ENCODE peak calls at places on chromosomes 6 and 20, in seven cellular contexts. V, E, N, Y, L, U and X are unnamed samples.

GRCh38 chr6:26657268-26657667 is 2.3 kb downstream of the ZNF322 start:
- DNase-seq in U (no peak), V (no peak), N (no peak), E (no peak), Y (no peak), L (no peak), X (no peak)

GRCh38 chr20:1897965-1898464 is 2.8 kb downstream of the SIRPA start:
- DNase-seq in Y (no peak), N (peak), V (no peak), L (no peak), E (no peak), U (no peak), X (peak)

GRCh38 chr20:14845199-14846160 is 508.1 kb upstream of the FLRT3 start:
- DNase-seq in L (no peak), U (peak), N (peak), Y (no peak), E (no peak), V (no peak), X (no peak)

GRCh38 chr20:3786126-3786484 is 435 bp downstream of the CENPB start:
- DNase-seq in E (peak), L (peak), U (peak), N (peak), V (peak), Y (no peak), X (no peak)

GRCh38 chr6:110590821-110591351 is 114.5 kb upstream of the SLC22A16 start:
- DNase-seq in Y (no peak), E (no peak), L (no peak), V (no peak), N (peak), U (no peak), X (no peak)

GRCh38 chr6:167420858-167421766 is 96.2 kb downstream of the TTLL2 start:
- DNase-seq in Y (no peak), V (no peak), N (no peak), U (no peak), E (no peak), L (peak), X (no peak)

GRCh38 chr6:25122622-25123237 is 156.4 kb upstream of the CARMIL1 start:
- DNase-seq in V (no peak), N (no peak), E (no peak), L (no peak), U (peak), Y (no peak), X (no peak)

GRCh38 chr20:41133709-41134361 is 3.5 kb upstream of the PLCG1 start:
- DNase-seq in L (no peak), V (no peak), N (no peak), Y (no peak), U (no peak), E (no peak), X (no peak)

GRCh38 chr6:88705601-88706000 is 257.8 kb downstream of the RNGTT start:
- DNase-seq in E (no peak), U (no peak), Y (no peak), N (no peak), V (no peak), L (no peak), X (peak)

GRCh38 chr6:27908017-27908416 is 4.2 kb downstream of the OR2B2 start:
- DNase-seq in U (no peak), N (no peak), E (no peak), Y (no peak), L (no peak), V (no peak), X (no peak)

GRCh38 chr6:27752038-27752885 is 159.9 kb downstream of the OR2B2 start:
- DNase-seq in V (peak), L (peak), Y (peak), N (peak), E (peak), U (peak), X (peak)

GRCh38 chr6:161242779-161243693 is 30.8 kb downstream of the AGPAT4 start:
- DNase-seq in E (peak), N (peak), L (no peak), Y (no peak), V (peak), U (no peak), X (no peak)

GRCh38 chr20:16394784-16395183 is 178.5 kb downstream of the KIF16B start:
- DNase-seq in L (no peak), U (no peak), V (no peak), E (no peak), N (no peak), Y (no peak), X (no peak)

GRCh38 chr6:5684320-5684719 is 322.4 kb downstream of the NRN1 start:
- DNase-seq in E (no peak), U (peak), N (peak), V (no peak), L (no peak), Y (no peak), X (no peak)

GRCh38 chr6:146894624-146895023 is 295.9 kb downstream of the ADGB start:
- DNase-seq in E (no peak), Y (no peak), U (no peak), V (no peak), L (no peak), N (no peak), X (no peak)

GRCh38 chr6:169291639-169292339 is 38.1 kb upstream of the THBS2 start:
- DNase-seq in N (peak), U (no peak), E (no peak), Y (no peak), V (no peak), L (no peak), X (no peak)

GRCh38 chr20:17966432-17967312 is 1.9 kb downstream of the SNX5 start:
- DNase-seq in U (peak), Y (no peak), L (peak), V (peak), N (peak), E (no peak), X (peak)

GRCh38 chr20:48899881-48900280 is 21.6 kb upstream of the ARFGEF2 start:
- DNase-seq in Y (no peak), N (no peak), E (no peak), V (no peak), L (no peak), U (no peak), X (no peak)

GRCh38 chr6:40947876-40948514 is 91.0 kb downstream of the UNC5CL start:
- DNase-seq in E (no peak), Y (no peak), U (peak), N (peak), V (peak), L (no peak), X (no peak)

GRCh38 chr6:104955927-104956662 is 812 bp upstream of the LIN28B start:
- DNase-seq in Y (no peak), L (peak), V (peak), U (no peak), E (peak), N (no peak), X (no peak)

GRCh38 chr6:114537977-114538376 is 195.2 kb upstream of the HS3ST5 start:
- DNase-seq in L (no peak), N (no peak), V (no peak), Y (no peak), E (no peak), U (no peak), X (no peak)

GRCh38 chr6:114541794-114542193 is 199.0 kb upstream of the HS3ST5 start:
- DNase-seq in Y (no peak), N (no peak), U (no peak), L (no peak), V (no peak), E (no peak), X (no peak)

DNA sequence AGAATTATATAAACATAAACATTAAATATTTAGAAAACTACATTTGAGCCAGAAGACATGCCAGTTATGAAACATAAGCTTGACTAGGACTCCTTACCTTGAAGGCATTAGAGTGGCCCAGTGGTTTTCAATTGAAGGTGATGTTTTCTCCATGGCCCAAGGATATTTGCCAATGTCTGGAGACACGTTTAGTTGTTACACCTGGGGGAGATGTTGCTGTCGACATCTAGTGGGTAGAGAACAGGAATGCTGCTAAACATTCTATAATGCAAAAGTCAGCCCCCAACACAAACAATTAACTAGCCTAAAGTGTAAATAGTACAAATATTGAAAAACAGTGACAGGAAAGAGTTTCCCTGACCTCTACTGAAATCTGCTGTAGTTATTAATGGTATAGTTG is 200.9 kb upstream of the HS3ST5 start:
- DNase-seq in V (peak), U (peak), L (no peak), Y (no peak), E (no peak), N (no peak), X (no peak)
- H3K27ac ChIP-seq in V (no peak), U (no peak), L (no peak), Y (no peak), E (no peak), N (no peak), X (no peak)

GRCh38 chr20:9215539-9215938 is 146.7 kb downstream of the PLCB4 start:
- DNase-seq in U (peak), V (peak), L (peak), N (peak), E (peak), Y (peak), X (no peak)

GRCh38 chr20:9218412-9219001 is 149.6 kb downstream of the PLCB4 start:
- DNase-seq in V (no peak), E (no peak), U (no peak), L (no peak), N (peak), Y (no peak), X (no peak)

GRCh38 chr20:9211016-9211760 is 142.3 kb downstream of the PLCB4 start:
- DNase-seq in U (peak), E (no peak), N (no peak), V (no peak), Y (no peak), L (no peak), X (no peak)

GRCh38 chr20:9214676-9215075 is 145.8 kb downstream of the PLCB4 start:
- DNase-seq in N (peak), Y (no peak), U (no peak), E (no peak), L (peak), V (no peak), X (no peak)
- TF ChIP-seq EZH2phosphoT487 in N (peak), Y (no peak), U (no peak), E (no peak), L (no peak), V (no peak), X (no peak)

DNA sequence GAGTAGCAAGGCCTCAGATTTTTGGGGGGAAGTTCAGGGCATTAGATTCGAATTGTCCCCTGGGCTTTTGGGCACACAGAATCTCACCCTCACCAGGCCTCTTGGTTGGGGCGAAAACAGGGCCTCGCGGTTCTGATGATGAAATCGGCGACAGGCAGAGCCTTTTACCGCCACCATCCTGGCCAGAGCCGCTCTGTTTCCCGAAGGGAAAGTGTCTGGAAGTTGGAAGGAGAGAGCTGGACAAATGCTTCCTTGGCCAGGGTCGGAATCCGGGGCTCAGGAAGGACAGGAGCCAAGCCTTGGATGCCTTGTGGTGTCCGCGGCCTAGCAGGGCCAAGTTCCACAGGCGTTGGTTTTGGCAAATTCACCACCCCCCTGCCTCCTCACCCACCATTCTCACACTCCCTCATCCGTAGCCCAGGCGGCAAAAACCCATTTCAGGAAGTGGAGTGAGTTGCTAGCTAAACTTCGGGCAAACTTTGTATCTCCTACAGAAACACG is 3.5 kb upstream of the TFAP2A start:
- DNase-seq in N (no peak), L (no peak), Y (no peak), V (no peak), E (no peak), U (no peak), X (no peak)
- TF ChIP-seq EZH2 in N (no peak), L (no peak), Y (no peak), V (no peak), E (no peak), U (no peak), X (no peak)

GRCh38 chr6:163151212-163151611 is 263.3 kb upstream of the QKI start:
- DNase-seq in Y (no peak), L (no peak), U (no peak), E (peak), V (peak), N (no peak), X (no peak)
- H3K27ac ChIP-seq in Y (no peak), L (no peak), U (no peak), E (no peak), V (no peak), N (no peak), X (no peak)

DNA sequence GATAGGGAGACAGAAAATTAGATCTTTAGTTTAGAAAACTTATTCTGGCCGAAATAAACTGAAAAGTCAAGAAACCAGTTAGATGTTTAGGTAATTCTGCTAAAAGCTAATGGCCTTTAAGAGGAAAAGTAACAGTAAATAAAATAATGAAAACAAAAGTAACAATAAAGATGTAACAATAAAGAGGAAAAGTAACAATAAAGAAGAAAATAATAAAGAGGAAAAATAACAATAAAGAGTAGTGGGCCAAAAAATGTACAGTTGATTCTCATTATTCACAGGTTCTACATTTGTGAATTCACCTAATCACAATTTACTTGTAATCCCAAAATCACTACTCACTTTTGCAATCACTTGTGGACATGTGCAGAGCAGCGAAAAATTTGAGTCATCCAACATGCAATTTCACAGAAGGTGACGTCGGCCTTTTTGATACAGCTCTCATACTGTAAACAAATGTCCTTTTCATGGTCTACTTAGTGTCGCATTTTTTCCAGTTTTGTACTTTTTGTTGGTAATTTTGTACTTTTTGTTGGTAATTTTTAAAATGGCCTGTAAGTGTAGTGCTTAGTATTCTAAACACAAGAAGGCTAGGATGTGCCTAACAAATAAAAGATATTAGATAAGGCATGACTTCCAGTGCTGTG is 24.0 kb downstream of the HBS1L start:
- DNase-seq in N (peak), V (no peak), L (no peak), U (no peak), E (no peak), Y (no peak), X (no peak)
- TF ChIP-seq EZH2phosphoT487 in N (no peak), V (no peak), L (no peak), U (no peak), E (no peak), Y (no peak), X (no peak)

DNA sequence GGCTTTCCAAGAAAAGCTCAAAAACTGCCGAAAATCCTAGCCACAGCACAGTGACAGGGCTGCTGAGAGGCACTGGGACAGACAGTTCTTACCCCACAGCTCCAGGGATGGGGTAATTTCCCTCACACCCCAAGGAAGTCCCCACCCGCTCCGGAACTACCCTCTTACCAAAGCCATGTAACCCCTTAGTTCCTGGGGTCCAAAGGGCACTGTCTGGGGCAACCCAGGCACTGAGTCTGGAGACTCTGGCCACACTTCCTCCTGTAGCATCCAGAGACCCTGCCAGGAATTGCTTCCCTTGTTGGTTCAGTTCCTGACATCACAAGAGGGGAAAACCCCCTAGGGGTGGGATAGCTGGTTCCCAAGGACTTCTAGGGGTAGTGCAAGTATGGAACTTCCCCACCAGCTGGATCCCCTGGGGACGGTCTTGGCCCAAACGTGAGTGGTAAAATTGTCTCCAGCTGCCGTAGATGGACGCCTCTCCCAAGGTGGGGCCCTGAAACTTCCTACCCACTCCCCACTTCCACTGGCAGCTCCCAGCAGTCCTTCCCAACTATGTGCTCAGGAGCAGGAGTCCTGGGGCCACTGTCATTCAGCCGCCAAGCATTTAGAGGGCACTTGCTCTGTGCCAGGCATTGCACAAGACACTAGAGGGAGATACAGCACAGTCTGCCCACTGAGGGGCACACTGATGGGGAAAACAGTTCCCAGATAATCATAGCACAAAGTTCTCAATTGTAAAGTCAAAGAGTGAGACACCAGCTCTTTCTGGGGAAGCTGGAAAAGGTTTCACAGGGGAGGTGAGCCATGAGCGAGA is 17.3 kb upstream of the HCK start:
- DNase-seq in U (no peak), V (peak), E (peak), Y (no peak), N (peak), L (no peak), X (no peak)
- TF ChIP-seq EZH2 in U (no peak), V (no peak), E (no peak), Y (no peak), N (no peak), L (no peak), X (no peak)

GRCh38 chr20:11537032-11537431 is 380.7 kb upstream of the BTBD3 start:
- DNase-seq in Y (no peak), U (no peak), N (no peak), L (no peak), V (peak), E (no peak), X (no peak)
- H3K27ac ChIP-seq in Y (no peak), U (no peak), N (no peak), L (no peak), V (peak), E (no peak), X (no peak)